ENCODE peak calls at places on chromosome 4, in ten cellular contexts. One of them, this sample, is unnamed.
A peak's percentile ranks its signal among the peaks of the same experiment; 100 is the strongest.

GRCh38 chr4:124854968-124855367 is 142.4 kb upstream of the ANKRD50 start:
- DNase-seq in progenitor cell of endocrine pancreas: no peak
- DNase-seq in fibroblast of mammary gland: peak; percentile 48
- DNase-seq in tibial nerve: no peak
- DNase-seq in upper lobe of left lung: no peak
- DNase-seq in epithelial cell of esophagus: peak; percentile 27
- DNase-seq in AG09319: no peak
- DNase-seq in GM12865: peak; percentile 14
- DNase-seq in stomach: no peak
- DNase-seq in AG04450: no peak
- DNase-seq in this sample: peak; percentile 63

GRCh38 chr4:67332627-67333026 is 212.7 kb downstream of the CENPC start:
- DNase-seq in epithelial cell of esophagus: peak; percentile 23
- DNase-seq in AG04450: no peak
- DNase-seq in AG09319: no peak
- DNase-seq in stomach: no peak
- DNase-seq in GM12865: peak; percentile 21
- DNase-seq in upper lobe of left lung: no peak
- DNase-seq in tibial nerve: no peak
- DNase-seq in progenitor cell of endocrine pancreas: no peak
- DNase-seq in fibroblast of mammary gland: peak; percentile 2
- DNase-seq in this sample: peak; percentile 19

GRCh38 chr4:997375-998071 is 4.3 kb upstream of the SLC26A1 start:
- DNase-seq in stomach: no peak
- DNase-seq in tibial nerve: no peak
- DNase-seq in fibroblast of mammary gland: no peak
- DNase-seq in epithelial cell of esophagus: no peak
- DNase-seq in AG04450: no peak
- DNase-seq in upper lobe of left lung: no peak
- DNase-seq in progenitor cell of endocrine pancreas: no peak
- DNase-seq in AG09319: no peak
- DNase-seq in GM12865: no peak
- DNase-seq in this sample: no peak

GRCh38 chr4:110049951-110050925 is 137.6 kb downstream of the EGF start:
- DNase-seq in AG09319: no peak
- DNase-seq in GM12865: peak; percentile 71
- DNase-seq in epithelial cell of esophagus: peak; percentile 54
- DNase-seq in stomach: peak; percentile 47
- DNase-seq in upper lobe of left lung: peak; percentile 27
- DNase-seq in fibroblast of mammary gland: peak; percentile 57
- DNase-seq in tibial nerve: peak; percentile 67
- DNase-seq in AG04450: peak; percentile 20
- DNase-seq in progenitor cell of endocrine pancreas: peak; percentile 18
- DNase-seq in this sample: peak; percentile 74

GRCh38 chr4:100009490-100009889 is 59.4 kb upstream of the H2AZ1 start:
- DNase-seq in AG04450: no peak
- DNase-seq in upper lobe of left lung: no peak
- DNase-seq in tibial nerve: no peak
- DNase-seq in stomach: no peak
- DNase-seq in fibroblast of mammary gland: no peak
- DNase-seq in epithelial cell of esophagus: no peak
- DNase-seq in progenitor cell of endocrine pancreas: no peak
- DNase-seq in AG09319: no peak
- DNase-seq in GM12865: no peak
- DNase-seq in this sample: no peak

GRCh38 chr4:8738471-8738931 is 133.1 kb downstream of the HMX1 start:
- DNase-seq in GM12865: no peak
- DNase-seq in upper lobe of left lung: peak; percentile 20
- DNase-seq in progenitor cell of endocrine pancreas: no peak
- DNase-seq in epithelial cell of esophagus: no peak
- DNase-seq in stomach: peak; percentile 16
- DNase-seq in tibial nerve: no peak
- DNase-seq in fibroblast of mammary gland: no peak
- DNase-seq in AG09319: no peak
- DNase-seq in AG04450: no peak
- DNase-seq in this sample: no peak

GRCh38 chr4:1049591-1049905 is 38.1 kb downstream of the FGFRL1 start:
- DNase-seq in epithelial cell of esophagus: no peak
- DNase-seq in GM12865: no peak
- DNase-seq in stomach: no peak
- DNase-seq in AG09319: no peak
- DNase-seq in tibial nerve: no peak
- DNase-seq in upper lobe of left lung: no peak
- DNase-seq in progenitor cell of endocrine pancreas: no peak
- DNase-seq in fibroblast of mammary gland: no peak
- DNase-seq in AG04450: no peak
- DNase-seq in this sample: no peak

GRCh38 chr4:106929248-106929647 is 106.9 kb downstream of the DKK2 start:
- DNase-seq in AG04450: no peak
- DNase-seq in AG09319: no peak
- DNase-seq in progenitor cell of endocrine pancreas: no peak
- DNase-seq in epithelial cell of esophagus: no peak
- DNase-seq in tibial nerve: no peak
- DNase-seq in fibroblast of mammary gland: no peak
- DNase-seq in stomach: no peak
- DNase-seq in GM12865: no peak
- DNase-seq in upper lobe of left lung: no peak
- DNase-seq in this sample: no peak

GRCh38 chr4:8653326-8654000 is 60.9 kb downstream of the CPZ start:
- DNase-seq in stomach: peak; percentile 21
- DNase-seq in AG09319: no peak
- DNase-seq in progenitor cell of endocrine pancreas: no peak
- DNase-seq in epithelial cell of esophagus: no peak
- DNase-seq in GM12865: no peak
- DNase-seq in upper lobe of left lung: no peak
- DNase-seq in tibial nerve: no peak
- DNase-seq in fibroblast of mammary gland: no peak
- DNase-seq in AG04450: no peak
- DNase-seq in this sample: no peak

GRCh38 chr4:5708829-5709680 is 696 bp upstream of the EVC2 start:
- DNase-seq in AG04450: no peak
- DNase-seq in fibroblast of mammary gland: no peak
- DNase-seq in tibial nerve: no peak
- DNase-seq in progenitor cell of endocrine pancreas: no peak
- DNase-seq in epithelial cell of esophagus: no peak
- DNase-seq in stomach: no peak
- DNase-seq in upper lobe of left lung: peak; percentile 19
- DNase-seq in AG09319: no peak
- DNase-seq in GM12865: no peak
- DNase-seq in this sample: no peak

GRCh38 chr4:146243141-146243882 is 29.0 kb downstream of the REELD1 start:
- DNase-seq in tibial nerve: no peak
- DNase-seq in stomach: no peak
- DNase-seq in epithelial cell of esophagus: peak; percentile 33
- DNase-seq in AG09319: no peak
- DNase-seq in AG04450: no peak
- DNase-seq in fibroblast of mammary gland: peak; percentile 34
- DNase-seq in progenitor cell of endocrine pancreas: no peak
- DNase-seq in GM12865: peak; percentile 86
- DNase-seq in upper lobe of left lung: no peak
- DNase-seq in this sample: no peak

GRCh38 chr4:113689394-113689793 is 72.1 kb downstream of the CAMK2D start:
- DNase-seq in tibial nerve: no peak
- DNase-seq in stomach: no peak
- DNase-seq in AG04450: no peak
- DNase-seq in upper lobe of left lung: no peak
- DNase-seq in epithelial cell of esophagus: no peak
- DNase-seq in fibroblast of mammary gland: no peak
- DNase-seq in progenitor cell of endocrine pancreas: no peak
- DNase-seq in GM12865: no peak
- DNase-seq in AG09319: no peak
- DNase-seq in this sample: no peak

GRCh38 chr4:113683143-113683542 is 78.4 kb downstream of the CAMK2D start:
- DNase-seq in fibroblast of mammary gland: no peak
- DNase-seq in epithelial cell of esophagus: peak; percentile 45
- DNase-seq in tibial nerve: no peak
- DNase-seq in GM12865: peak; percentile 85
- DNase-seq in upper lobe of left lung: no peak
- DNase-seq in stomach: no peak
- DNase-seq in AG04450: no peak
- DNase-seq in AG09319: no peak
- DNase-seq in progenitor cell of endocrine pancreas: no peak
- DNase-seq in this sample: no peak

GRCh38 chr4:113682730-113683129 is 78.8 kb downstream of the CAMK2D start:
- DNase-seq in GM12865: no peak
- DNase-seq in AG09319: no peak
- DNase-seq in fibroblast of mammary gland: peak; percentile 89
- DNase-seq in tibial nerve: no peak
- DNase-seq in epithelial cell of esophagus: peak; percentile 62
- DNase-seq in progenitor cell of endocrine pancreas: no peak
- DNase-seq in AG04450: no peak
- DNase-seq in upper lobe of left lung: no peak
- DNase-seq in stomach: no peak
- DNase-seq in this sample: peak; percentile 24

GRCh38 chr4:113686950-113687718 is 74.4 kb downstream of the CAMK2D start:
- DNase-seq in tibial nerve: no peak
- DNase-seq in progenitor cell of endocrine pancreas: no peak
- DNase-seq in GM12865: peak; percentile 33
- DNase-seq in epithelial cell of esophagus: no peak
- DNase-seq in AG04450: no peak
- DNase-seq in upper lobe of left lung: no peak
- DNase-seq in stomach: no peak
- DNase-seq in AG09319: no peak
- DNase-seq in fibroblast of mammary gland: peak; percentile 73
- DNase-seq in this sample: peak; percentile 44

DNA sequence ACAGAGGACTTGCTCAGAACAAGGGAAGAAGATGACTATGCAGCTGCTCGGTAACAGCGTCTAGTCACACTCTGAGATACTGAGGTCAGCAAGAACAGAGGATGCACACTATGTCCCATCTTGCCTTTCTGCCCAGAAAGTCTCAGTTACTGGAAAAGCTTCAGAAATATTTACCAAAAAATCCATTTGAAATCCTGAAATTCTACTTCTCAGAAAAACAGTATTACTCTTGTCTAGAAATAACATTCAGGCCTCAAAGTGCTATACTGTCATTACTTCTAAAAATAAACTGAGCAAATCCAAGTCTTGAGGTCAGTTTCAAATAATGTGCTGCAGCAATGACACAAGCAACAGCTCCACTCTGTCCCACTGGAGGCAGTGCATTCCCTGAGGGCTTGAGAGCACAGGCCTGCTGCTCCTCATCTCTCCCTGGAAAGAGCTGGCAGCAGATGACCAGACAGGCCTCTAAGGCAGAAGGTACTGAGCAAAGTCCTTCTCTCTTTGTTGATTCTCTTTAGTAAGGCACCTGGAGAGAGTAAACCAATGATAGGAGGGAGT is 76.9 kb downstream of the CAMK2D start:
- DNase-seq in AG09319: no peak
- DNase-seq in progenitor cell of endocrine pancreas: no peak
- DNase-seq in AG04450: no peak
- DNase-seq in upper lobe of left lung: peak; percentile 30
- DNase-seq in GM12865: no peak
- DNase-seq in epithelial cell of esophagus: peak; percentile 38
- DNase-seq in tibial nerve: peak; percentile 21
- DNase-seq in fibroblast of mammary gland: peak; percentile 77
- DNase-seq in stomach: peak; percentile 31
- DNase-seq in this sample: peak; percentile 70
- TF ChIP-seq CTCF in AG09319: peak; percentile 29
- TF ChIP-seq CTCF in progenitor cell of endocrine pancreas: peak; percentile 28
- TF ChIP-seq CTCF in AG04450: peak; percentile 58
- TF ChIP-seq CTCF in upper lobe of left lung: peak; percentile 12
- TF ChIP-seq CTCF in GM12865: no peak
- TF ChIP-seq CTCF in epithelial cell of esophagus: peak; percentile 29
- TF ChIP-seq CTCF in tibial nerve: peak; percentile 16
- TF ChIP-seq CTCF in fibroblast of mammary gland: peak; percentile 40
- TF ChIP-seq CTCF in stomach: no peak
- TF ChIP-seq CTCF in this sample: peak; percentile 57

DNA sequence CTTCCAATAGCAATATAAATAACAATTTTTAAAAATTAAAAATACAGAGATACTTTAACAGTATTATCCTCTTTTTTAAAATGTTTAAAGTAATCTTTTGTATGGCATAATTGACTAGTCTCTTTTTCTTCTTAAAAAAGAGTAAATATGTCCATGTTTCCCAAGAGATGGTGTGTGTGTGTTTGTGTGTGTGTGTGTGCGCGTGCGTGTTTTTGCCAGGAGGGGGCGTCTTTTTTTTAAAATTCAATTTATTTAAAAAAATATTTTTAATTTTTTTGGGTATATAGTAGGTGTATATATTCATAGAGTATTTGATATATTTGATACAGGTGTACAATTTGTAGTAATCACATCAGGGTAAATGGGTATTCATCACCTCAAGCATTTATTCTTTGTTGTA is 1073.7 kb downstream of the PCDH7 start:
- DNase-seq in tibial nerve: no peak
- DNase-seq in upper lobe of left lung: no peak
- DNase-seq in GM12865: no peak
- DNase-seq in AG04450: no peak
- DNase-seq in epithelial cell of esophagus: peak; percentile 6
- DNase-seq in stomach: no peak
- DNase-seq in progenitor cell of endocrine pancreas: no peak
- DNase-seq in AG09319: no peak
- DNase-seq in fibroblast of mammary gland: peak; percentile 1
- DNase-seq in this sample: peak; percentile 20
- TF ChIP-seq CTCF in tibial nerve: no peak
- TF ChIP-seq CTCF in upper lobe of left lung: no peak
- TF ChIP-seq CTCF in GM12865: no peak
- TF ChIP-seq CTCF in AG04450: peak; percentile 36
- TF ChIP-seq CTCF in epithelial cell of esophagus: peak; percentile 31
- TF ChIP-seq CTCF in stomach: no peak
- TF ChIP-seq CTCF in progenitor cell of endocrine pancreas: peak; percentile 47
- TF ChIP-seq CTCF in AG09319: no peak
- TF ChIP-seq CTCF in fibroblast of mammary gland: peak; percentile 11
- TF ChIP-seq CTCF in this sample: peak; percentile 48

GRCh38 chr4:133145758-133146157 is 3.3 kb upstream of the PCDH10 start:
- DNase-seq in upper lobe of left lung: no peak
- DNase-seq in progenitor cell of endocrine pancreas: no peak
- DNase-seq in epithelial cell of esophagus: no peak
- DNase-seq in GM12865: no peak
- DNase-seq in fibroblast of mammary gland: no peak
- DNase-seq in AG09319: no peak
- DNase-seq in tibial nerve: no peak
- DNase-seq in AG04450: no peak
- DNase-seq in stomach: no peak
- DNase-seq in this sample: no peak
- TF ChIP-seq CTCF in upper lobe of left lung: no peak
- TF ChIP-seq CTCF in progenitor cell of endocrine pancreas: no peak
- TF ChIP-seq CTCF in epithelial cell of esophagus: no peak
- TF ChIP-seq CTCF in GM12865: no peak
- TF ChIP-seq CTCF in fibroblast of mammary gland: no peak
- TF ChIP-seq CTCF in AG09319: no peak
- TF ChIP-seq CTCF in tibial nerve: no peak
- TF ChIP-seq CTCF in AG04450: no peak
- TF ChIP-seq CTCF in stomach: no peak
- TF ChIP-seq CTCF in this sample: peak; percentile 13

DNA sequence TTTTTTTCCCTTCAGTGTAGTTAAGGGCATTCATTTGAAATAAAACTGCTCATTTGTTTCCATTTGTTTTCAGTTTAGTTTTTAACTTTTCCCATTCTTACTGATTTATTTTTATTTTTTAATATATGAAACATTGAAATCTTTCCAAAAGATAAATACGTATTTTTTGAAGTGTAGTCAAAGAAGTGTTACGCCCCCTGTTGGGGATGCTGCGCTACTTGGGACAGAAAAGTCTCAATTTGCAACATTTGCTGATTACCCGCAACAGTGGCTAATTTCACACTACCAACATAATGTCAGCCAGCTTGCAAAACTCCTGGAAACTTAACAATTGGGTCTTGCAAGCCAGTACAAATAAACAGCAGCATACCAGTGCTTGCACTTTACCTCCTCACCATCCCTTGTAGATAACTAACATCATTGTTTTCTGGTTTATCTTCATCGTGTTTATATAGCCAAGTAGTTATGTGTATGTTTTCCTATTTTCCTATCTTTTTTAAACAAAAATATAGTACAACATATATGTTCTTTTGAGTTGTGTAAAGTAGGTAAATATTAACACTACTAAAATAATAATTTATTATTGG is 158.6 kb downstream of the STPG2 start:
- DNase-seq in fibroblast of mammary gland: no peak
- DNase-seq in tibial nerve: no peak
- DNase-seq in AG09319: no peak
- DNase-seq in AG04450: no peak
- DNase-seq in progenitor cell of endocrine pancreas: no peak
- DNase-seq in GM12865: peak; percentile 7
- DNase-seq in stomach: no peak
- DNase-seq in upper lobe of left lung: no peak
- DNase-seq in epithelial cell of esophagus: peak; percentile 17
- DNase-seq in this sample: peak; percentile 8
- TF ChIP-seq CTCF in fibroblast of mammary gland: peak; percentile 27
- TF ChIP-seq CTCF in tibial nerve: no peak
- TF ChIP-seq CTCF in AG09319: no peak
- TF ChIP-seq CTCF in AG04450: peak; percentile 13
- TF ChIP-seq CTCF in progenitor cell of endocrine pancreas: peak; percentile 55
- TF ChIP-seq CTCF in GM12865: peak; percentile 46
- TF ChIP-seq CTCF in stomach: no peak
- TF ChIP-seq CTCF in upper lobe of left lung: no peak
- TF ChIP-seq CTCF in epithelial cell of esophagus: peak; percentile 58
- TF ChIP-seq CTCF in this sample: peak; percentile 47